ENCODE peak calls at places on chromosomes 5 and 9, in nine cellular contexts. One of them, this sample, is unnamed.

GRCh38 chr9:99335280-99335679 is 113.2 kb downstream of the SEC61B start:
- DNase-seq in omental fat pad: no peak
- DNase-seq in endothelial cell: no peak
- DNase-seq in brain microvascular endothelial cell: no peak
- DNase-seq in cardiac muscle cell: no peak
- DNase-seq in cardiac fibroblast: no peak
- DNase-seq in right atrium auricular region: no peak
- DNase-seq in lung: no peak
- DNase-seq in heart right ventricle: no peak
- DNase-seq in this sample: peak

GRCh38 chr9:115494393-115494792 is 376.4 kb upstream of the TNC start:
- DNase-seq in endothelial cell: no peak
- DNase-seq in cardiac fibroblast: peak
- DNase-seq in brain microvascular endothelial cell: no peak
- DNase-seq in heart right ventricle: no peak
- DNase-seq in right atrium auricular region: no peak
- DNase-seq in omental fat pad: no peak
- DNase-seq in lung: no peak
- DNase-seq in cardiac muscle cell: no peak
- DNase-seq in this sample: no peak

GRCh38 chr5:93076096-93076495 is 504.9 kb downstream of the NR2F1-AS1 start:
- DNase-seq in brain microvascular endothelial cell: no peak
- DNase-seq in cardiac fibroblast: peak
- DNase-seq in cardiac muscle cell: no peak
- DNase-seq in omental fat pad: no peak
- DNase-seq in endothelial cell: no peak
- DNase-seq in right atrium auricular region: no peak
- DNase-seq in lung: no peak
- DNase-seq in heart right ventricle: no peak
- DNase-seq in this sample: no peak

GRCh38 chr9:109968702-109969450 is 188.9 kb downstream of the PALM2AKAP2 start:
- DNase-seq in cardiac muscle cell: peak
- DNase-seq in right atrium auricular region: no peak
- DNase-seq in omental fat pad: no peak
- DNase-seq in endothelial cell: peak
- DNase-seq in heart right ventricle: peak
- DNase-seq in cardiac fibroblast: peak
- DNase-seq in lung: no peak
- DNase-seq in brain microvascular endothelial cell: peak
- DNase-seq in this sample: no peak

GRCh38 chr5:77167695-77168111 is 42.8 kb upstream of the PDE8B start:
- DNase-seq in omental fat pad: no peak
- DNase-seq in lung: no peak
- DNase-seq in heart right ventricle: no peak
- DNase-seq in brain microvascular endothelial cell: peak
- DNase-seq in cardiac fibroblast: peak
- DNase-seq in cardiac muscle cell: no peak
- DNase-seq in right atrium auricular region: no peak
- DNase-seq in endothelial cell: no peak
- DNase-seq in this sample: no peak

GRCh38 chr9:132235894-132236661 is 74.2 kb downstream of the NTNG2 start:
- DNase-seq in cardiac muscle cell: peak
- DNase-seq in cardiac fibroblast: peak
- DNase-seq in endothelial cell: peak
- DNase-seq in heart right ventricle: peak
- DNase-seq in right atrium auricular region: peak
- DNase-seq in brain microvascular endothelial cell: peak
- DNase-seq in omental fat pad: peak
- DNase-seq in lung: peak
- DNase-seq in this sample: peak

GRCh38 chr5:33595303-33595702 is 154.5 kb downstream of the TARS1 start:
- DNase-seq in right atrium auricular region: no peak
- DNase-seq in heart right ventricle: no peak
- DNase-seq in brain microvascular endothelial cell: no peak
- DNase-seq in omental fat pad: no peak
- DNase-seq in cardiac muscle cell: no peak
- DNase-seq in cardiac fibroblast: no peak
- DNase-seq in endothelial cell: no peak
- DNase-seq in lung: no peak
- DNase-seq in this sample: no peak

GRCh38 chr9:35073276-35073607 is 817 bp upstream of the VCP start:
- DNase-seq in heart right ventricle: no peak
- DNase-seq in brain microvascular endothelial cell: no peak
- DNase-seq in cardiac muscle cell: no peak
- DNase-seq in lung: no peak
- DNase-seq in omental fat pad: no peak
- DNase-seq in cardiac fibroblast: no peak
- DNase-seq in right atrium auricular region: no peak
- DNase-seq in endothelial cell: no peak
- DNase-seq in this sample: no peak

GRCh38 chr9:109914280-109915027 is 134.5 kb downstream of the PALM2AKAP2 start:
- DNase-seq in endothelial cell: no peak
- DNase-seq in cardiac fibroblast: peak
- DNase-seq in brain microvascular endothelial cell: peak
- DNase-seq in lung: no peak
- DNase-seq in heart right ventricle: no peak
- DNase-seq in right atrium auricular region: no peak
- DNase-seq in omental fat pad: no peak
- DNase-seq in cardiac muscle cell: no peak
- DNase-seq in this sample: no peak

GRCh38 chr5:124512236-124512635 is 234.2 kb downstream of the ZNF608 start:
- DNase-seq in cardiac fibroblast: no peak
- DNase-seq in omental fat pad: no peak
- DNase-seq in lung: no peak
- DNase-seq in cardiac muscle cell: no peak
- DNase-seq in endothelial cell: no peak
- DNase-seq in heart right ventricle: peak
- DNase-seq in brain microvascular endothelial cell: no peak
- DNase-seq in right atrium auricular region: no peak
- DNase-seq in this sample: no peak

GRCh38 chr5:124504081-124504916 is 242.1 kb downstream of the ZNF608 start:
- DNase-seq in omental fat pad: no peak
- DNase-seq in heart right ventricle: no peak
- DNase-seq in endothelial cell: no peak
- DNase-seq in cardiac fibroblast: no peak
- DNase-seq in brain microvascular endothelial cell: peak
- DNase-seq in lung: no peak
- DNase-seq in right atrium auricular region: no peak
- DNase-seq in cardiac muscle cell: no peak
- DNase-seq in this sample: peak

GRCh38 chr5:124513216-124513615 is 233.2 kb downstream of the ZNF608 start:
- DNase-seq in heart right ventricle: no peak
- DNase-seq in right atrium auricular region: no peak
- DNase-seq in cardiac muscle cell: no peak
- DNase-seq in brain microvascular endothelial cell: no peak
- DNase-seq in endothelial cell: no peak
- DNase-seq in omental fat pad: no peak
- DNase-seq in lung: no peak
- DNase-seq in cardiac fibroblast: peak
- DNase-seq in this sample: no peak

GRCh38 chr5:124511791-124512190 is 234.6 kb downstream of the ZNF608 start:
- DNase-seq in cardiac fibroblast: no peak
- DNase-seq in heart right ventricle: no peak
- DNase-seq in endothelial cell: no peak
- DNase-seq in cardiac muscle cell: no peak
- DNase-seq in right atrium auricular region: no peak
- DNase-seq in lung: no peak
- DNase-seq in omental fat pad: no peak
- DNase-seq in brain microvascular endothelial cell: no peak
- DNase-seq in this sample: no peak

GRCh38 chr5:124507688-124508087 is 238.8 kb downstream of the ZNF608 start:
- DNase-seq in cardiac fibroblast: no peak
- DNase-seq in endothelial cell: no peak
- DNase-seq in right atrium auricular region: no peak
- DNase-seq in heart right ventricle: no peak
- DNase-seq in lung: no peak
- DNase-seq in brain microvascular endothelial cell: no peak
- DNase-seq in cardiac muscle cell: no peak
- DNase-seq in omental fat pad: no peak
- DNase-seq in this sample: no peak
- TF ChIP-seq CTCF in cardiac fibroblast: no peak
- TF ChIP-seq CTCF in endothelial cell: no peak
- TF ChIP-seq CTCF in right atrium auricular region: no peak
- TF ChIP-seq CTCF in heart right ventricle: no peak
- TF ChIP-seq CTCF in lung: no peak
- TF ChIP-seq CTCF in brain microvascular endothelial cell: no peak
- TF ChIP-seq CTCF in cardiac muscle cell: no peak
- TF ChIP-seq CTCF in omental fat pad: no peak
- TF ChIP-seq CTCF in this sample: no peak

DNA sequence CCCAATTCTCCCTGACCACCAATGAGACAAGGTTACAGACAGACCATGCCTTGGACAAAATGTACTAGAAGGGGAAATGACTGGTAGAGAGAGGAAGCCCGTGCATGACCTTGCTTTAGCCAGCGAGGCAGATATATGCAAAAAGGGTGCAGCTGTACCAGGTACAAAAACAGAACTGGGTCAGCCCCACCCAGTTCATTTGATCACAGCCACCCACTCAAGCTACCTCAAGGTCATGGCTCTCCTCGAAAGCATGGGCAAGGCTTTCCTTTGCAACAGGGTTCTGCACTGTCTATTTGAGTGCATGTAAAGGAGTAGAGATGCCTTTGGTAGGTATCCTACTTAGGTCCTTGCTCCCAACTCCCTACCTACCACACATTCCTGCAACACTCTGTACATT is 33.3 kb downstream of the TLE1 start:
- DNase-seq in cardiac fibroblast: peak
- DNase-seq in right atrium auricular region: no peak
- DNase-seq in brain microvascular endothelial cell: no peak
- DNase-seq in cardiac muscle cell: no peak
- DNase-seq in heart right ventricle: no peak
- DNase-seq in lung: peak
- DNase-seq in endothelial cell: no peak
- DNase-seq in omental fat pad: no peak
- DNase-seq in this sample: no peak
- TF ChIP-seq CTCF in cardiac fibroblast: no peak
- TF ChIP-seq CTCF in right atrium auricular region: no peak
- TF ChIP-seq CTCF in brain microvascular endothelial cell: no peak
- TF ChIP-seq CTCF in cardiac muscle cell: no peak
- TF ChIP-seq CTCF in heart right ventricle: no peak
- TF ChIP-seq CTCF in lung: no peak
- TF ChIP-seq CTCF in endothelial cell: no peak
- TF ChIP-seq CTCF in omental fat pad: no peak
- TF ChIP-seq CTCF in this sample: no peak

GRCh38 chr5:180866296-180866695 is 5.2 kb upstream of the ZFP62 start:
- DNase-seq in lung: no peak
- DNase-seq in heart right ventricle: no peak
- DNase-seq in right atrium auricular region: no peak
- DNase-seq in endothelial cell: no peak
- DNase-seq in brain microvascular endothelial cell: no peak
- DNase-seq in cardiac muscle cell: no peak
- DNase-seq in omental fat pad: no peak
- DNase-seq in cardiac fibroblast: no peak
- DNase-seq in this sample: no peak

GRCh38 chr5:180866985-180867384 is 5.9 kb upstream of the ZFP62 start:
- DNase-seq in cardiac muscle cell: no peak
- DNase-seq in right atrium auricular region: no peak
- DNase-seq in brain microvascular endothelial cell: no peak
- DNase-seq in omental fat pad: no peak
- DNase-seq in cardiac fibroblast: no peak
- DNase-seq in endothelial cell: no peak
- DNase-seq in heart right ventricle: no peak
- DNase-seq in lung: no peak
- DNase-seq in this sample: no peak

GRCh38 chr5:180860273-180860886 is 696 bp downstream of the ZFP62 start:
- DNase-seq in omental fat pad: no peak
- DNase-seq in lung: no peak
- DNase-seq in brain microvascular endothelial cell: no peak
- DNase-seq in right atrium auricular region: no peak
- DNase-seq in heart right ventricle: no peak
- DNase-seq in endothelial cell: peak
- DNase-seq in cardiac muscle cell: no peak
- DNase-seq in cardiac fibroblast: peak
- DNase-seq in this sample: peak

GRCh38 chr5:180862645-180863044 is 1.6 kb upstream of the ZFP62 start:
- DNase-seq in cardiac fibroblast: no peak
- DNase-seq in right atrium auricular region: no peak
- DNase-seq in endothelial cell: no peak
- DNase-seq in brain microvascular endothelial cell: no peak
- DNase-seq in lung: no peak
- DNase-seq in omental fat pad: no peak
- DNase-seq in cardiac muscle cell: no peak
- DNase-seq in heart right ventricle: no peak
- DNase-seq in this sample: no peak

GRCh38 chr5:180860887-180861822 is at the start of gene ZFP62:
- DNase-seq in cardiac fibroblast: peak
- DNase-seq in omental fat pad: peak
- DNase-seq in brain microvascular endothelial cell: peak
- DNase-seq in cardiac muscle cell: peak
- DNase-seq in heart right ventricle: peak
- DNase-seq in right atrium auricular region: peak
- DNase-seq in endothelial cell: peak
- DNase-seq in lung: peak
- DNase-seq in this sample: peak
- TF ChIP-seq CTCF in cardiac fibroblast: no peak
- TF ChIP-seq CTCF in omental fat pad: no peak
- TF ChIP-seq CTCF in brain microvascular endothelial cell: no peak
- TF ChIP-seq CTCF in cardiac muscle cell: no peak
- TF ChIP-seq CTCF in heart right ventricle: peak
- TF ChIP-seq CTCF in right atrium auricular region: no peak
- TF ChIP-seq CTCF in endothelial cell: peak
- TF ChIP-seq CTCF in lung: no peak
- TF ChIP-seq CTCF in this sample: no peak

DNA sequence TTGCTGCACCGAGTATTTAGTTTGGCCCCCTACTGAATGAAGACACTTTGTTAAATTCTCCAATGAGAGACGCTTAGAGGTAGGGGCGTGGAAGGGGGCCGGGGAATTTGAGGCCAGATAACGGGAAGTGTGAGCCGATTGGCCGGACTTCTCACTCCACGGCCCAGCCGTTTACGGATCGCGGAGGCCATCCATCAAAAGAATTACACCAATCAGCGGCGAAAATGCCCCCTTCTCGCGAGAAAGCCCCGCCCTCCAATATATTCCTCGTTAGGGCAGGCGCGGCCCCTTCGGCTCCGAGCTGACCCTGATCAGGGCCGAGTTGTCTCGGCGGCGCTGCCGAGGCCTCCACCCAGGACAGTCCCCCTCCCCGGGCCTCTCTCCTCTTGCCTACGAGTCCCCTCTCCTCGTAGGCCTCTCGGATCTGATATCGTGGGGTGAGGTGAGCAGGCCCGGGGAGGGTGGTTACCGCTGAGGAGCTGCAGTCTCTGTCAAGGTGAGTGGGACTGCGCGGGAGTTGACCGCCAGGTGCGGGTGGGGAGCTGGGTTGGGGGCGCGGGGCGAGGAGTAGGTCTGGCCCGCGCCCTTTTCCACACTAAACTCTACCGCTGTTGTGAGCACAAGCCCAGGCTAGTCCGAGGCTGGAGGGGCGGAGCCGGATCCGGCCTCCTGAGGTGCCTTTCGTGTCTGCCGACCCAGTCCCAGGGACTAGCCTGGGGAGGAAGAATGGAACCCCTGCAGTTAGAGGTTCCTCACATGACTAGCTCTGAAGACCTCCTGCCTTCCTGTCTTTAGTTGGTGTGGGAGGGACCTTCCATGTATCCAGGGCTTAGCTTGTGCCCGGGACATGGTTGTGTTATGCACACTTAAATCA is at the start of gene CCNG1:
- DNase-seq in lung: peak
- DNase-seq in right atrium auricular region: peak
- DNase-seq in brain microvascular endothelial cell: peak
- DNase-seq in cardiac fibroblast: peak
- DNase-seq in heart right ventricle: peak
- DNase-seq in endothelial cell: peak
- DNase-seq in cardiac muscle cell: peak
- DNase-seq in omental fat pad: peak
- DNase-seq in this sample: peak
- TF ChIP-seq CTCF in lung: no peak
- TF ChIP-seq CTCF in right atrium auricular region: peak
- TF ChIP-seq CTCF in brain microvascular endothelial cell: no peak
- TF ChIP-seq CTCF in cardiac fibroblast: no peak
- TF ChIP-seq CTCF in heart right ventricle: peak
- TF ChIP-seq CTCF in endothelial cell: peak
- TF ChIP-seq CTCF in cardiac muscle cell: no peak
- TF ChIP-seq CTCF in omental fat pad: no peak
- TF ChIP-seq CTCF in this sample: no peak

This sample was measured in GM13976.